ENCODE peak calls at places on chromosomes 16 and 17, in four cellular contexts. K is MG63, E is fibroblast of lung, T is adrenal gland. B is an unnamed sample.
A peak's percentile ranks its signal among the peaks of the same experiment; 100 is the strongest.

GRCh38 chr17:79192503-79193500 is 118.2 kb downstream of the ENGASE start:
- DNase-seq in K (peak; percentile 42), E (peak; percentile 12), T (peak; percentile 28), B (no peak)

GRCh38 chr16:82241469-82242052 is 71.5 kb upstream of the MPHOSPH6 start:
- DNase-seq in K (no peak), E (no peak), T (no peak), B (no peak)

GRCh38 chr16:57358527-57359095 is at the start of gene CCL22:
- DNase-seq in K (no peak), E (no peak), T (no peak), B (no peak)

GRCh38 chr16:30535777-30536190 is 1.1 kb upstream of the ZNF747 start:
- DNase-seq in K (peak; percentile 84), E (peak; percentile 80), T (peak; percentile 77), B (peak; percentile 57)

GRCh38 chr17:52170963-52171572 is 12.6 kb upstream of the CA10 start:
- DNase-seq in K (peak; percentile 30), E (no peak), T (peak; percentile 41), B (peak; percentile 75)

GRCh38 chr17:29442451-29442850 is 52.3 kb downstream of the TAOK1 start:
- DNase-seq in K (no peak), E (no peak), T (no peak), B (no peak)

GRCh38 chr16:78729687-78730086 is 630.2 kb downstream of the WWOX start:
- DNase-seq in K (no peak), E (peak; percentile 20), T (no peak), B (no peak)

GRCh38 chr16:53773150-53773846 is 69.3 kb downstream of the FTO start:
- DNase-seq in K (peak; percentile 72), E (peak; percentile 80), T (peak; percentile 53), B (peak; percentile 46)

GRCh38 chr16:29743827-29744531 is 1.8 kb downstream of the C16orf54 start:
- DNase-seq in K (no peak), E (no peak), T (no peak), B (no peak)

GRCh38 chr17:43878260-43879082 is 28.9 kb downstream of the MPP2 start:
- DNase-seq in K (peak; percentile 85), E (peak; percentile 87), T (peak; percentile 82), B (peak; percentile 79)

GRCh38 chr16:27311897-27312303 is 1.9 kb upstream of the IL4R start:
- DNase-seq in K (no peak), E (no peak), T (no peak), B (no peak)

GRCh38 chr17:82297280-82297803 is 20.1 kb downstream of the CD7 start:
- DNase-seq in K (peak; percentile 76), E (peak; percentile 93), T (peak; percentile 92), B (peak; percentile 65)

GRCh38 chr17:77886387-77886728 is 72.1 kb upstream of the TNRC6C start:
- DNase-seq in K (no peak), E (no peak), T (no peak), B (no peak)

GRCh38 chr16:27639588-27640276 is 89.8 kb downstream of the KATNIP start:
- DNase-seq in K (peak; percentile 24), E (peak; percentile 67), T (peak; percentile 26), B (peak; percentile 59)

GRCh38 chr17:75720656-75721462 is at the start of gene ITGB4:
- DNase-seq in K (no peak), E (no peak), T (no peak), B (no peak)

GRCh38 chr16:31484491-31485171 is 1.7 kb downstream of the SLC5A2 start:
- DNase-seq in K (no peak), E (no peak), T (no peak), B (no peak)

GRCh38 chr16:78816499-78817441 is 717.3 kb downstream of the WWOX start:
- DNase-seq in K (peak; percentile 56), E (peak; percentile 14), T (no peak), B (no peak)

GRCh38 chr16:23182675-23183485 is at the start of gene SCNN1G:
- DNase-seq in K (no peak), E (no peak), T (no peak), B (no peak)

GRCh38 chr16:12143776-12144175 is 167.2 kb downstream of the SNX29 start:
- DNase-seq in K (no peak), E (no peak), T (no peak), B (no peak)

GRCh38 chr16:81818514-81819304 is 39.6 kb downstream of the PLCG2 start:
- DNase-seq in K (no peak), E (no peak), T (no peak), B (no peak)

GRCh38 chr16:8397223-8397622 is 193.1 kb downstream of the TMEM114 start:
- DNase-seq in K (no peak), E (no peak), T (no peak), B (no peak)

GRCh38 chr17:28906276-28907051 is 3.6 kb upstream of the DHRS13 start:
- DNase-seq in K (no peak), E (no peak), T (no peak), B (peak; percentile 23)

GRCh38 chr17:37066322-37066905 is 117.7 kb downstream of the AATF start:
- DNase-seq in K (no peak), E (no peak), T (no peak), B (no peak)

GRCh38 chr16:24282129-24282528 is 26.0 kb downstream of the CACNG3 start:
- DNase-seq in K (no peak), E (no peak), T (no peak), B (no peak)

GRCh38 chr16:30901201-30902069 is 5.0 kb downstream of the CTF1 start:
- DNase-seq in K (no peak), E (no peak), T (no peak), B (no peak)

GRCh38 chr16:9072806-9073341 is 18.6 kb upstream of the HAPSTR1 start:
- DNase-seq in K (peak; percentile 51), E (peak; percentile 95), T (no peak), B (no peak)

GRCh38 chr16:79847569-79847968 is 247.0 kb upstream of the MAF start:
- DNase-seq in K (no peak), E (no peak), T (no peak), B (no peak)

GRCh38 chr16:22813946-22814325 is at the start of gene HS3ST2:
- DNase-seq in K (peak; percentile 30), E (no peak), T (peak; percentile 31), B (peak; percentile 89)

GRCh38 chr17:50686494-50687199 is 21.1 kb downstream of the ANKRD40 start:
- DNase-seq in K (peak; percentile 95), E (peak; percentile 69), T (peak; percentile 95), B (peak; percentile 15)

GRCh38 chr17:33049781-33050414 is 58.3 kb downstream of the SPACA3 start:
- DNase-seq in K (peak; percentile 19), E (peak; percentile 57), T (peak; percentile 73), B (peak; percentile 63)

GRCh38 chr17:81445642-81446500 is 50.6 kb downstream of the BAHCC1 start:
- DNase-seq in K (no peak), E (peak; percentile 12), T (no peak), B (no peak)

GRCh38 chr16:24850289-24850931 is 4.6 kb downstream of the SLC5A11 start:
- DNase-seq in K (peak; percentile 28), E (peak; percentile 31), T (no peak), B (no peak)

GRCh38 chr17:73521376-73521775 is 122.9 kb downstream of the SDK2 start:
- DNase-seq in K (no peak), E (no peak), T (no peak), B (no peak)

GRCh38 chr16:15907863-15908478 is 19.6 kb upstream of the CEP20 start:
- DNase-seq in K (peak; percentile 50), E (no peak), T (peak; percentile 56), B (peak; percentile 74)

GRCh38 chr16:66751135-66751991 is at the start of gene DYNC1LI2:
- DNase-seq in K (peak; percentile 66), E (peak; percentile 70), T (peak; percentile 76), B (peak; percentile 87)

GRCh38 chr17:1438593-1439083 is 17.4 kb downstream of the CRK start:
- DNase-seq in K (no peak), E (peak; percentile 64), T (peak; percentile 56), B (no peak)

GRCh38 chr17:48465884-48466283 is 35.9 kb upstream of the SKAP1 start:
- DNase-seq in K (no peak), E (no peak), T (no peak), B (no peak)

GRCh38 chr17:17141860-17142552 is 64.1 kb downstream of the PLD6 start:
- DNase-seq in K (no peak), E (peak; percentile 56), T (peak; percentile 65), B (peak; percentile 45)

GRCh38 chr16:44655-45054 is 8.8 kb downstream of the POLR3K start:
- DNase-seq in K (no peak), E (no peak), T (no peak), B (no peak)

GRCh38 chr17:45364531-45365390 is 47.9 kb upstream of the MAP3K14 start:
- DNase-seq in K (no peak), E (no peak), T (no peak), B (peak; percentile 57)

GRCh38 chr16:89200124-89200849 is at the start of gene SLC22A31:
- DNase-seq in K (no peak), E (no peak), T (no peak), B (no peak)
- H3K4me3 ChIP-seq in K (peak within 1 kb of the TSS; percentile 21), E (no peak within 1 kb of the TSS), T (no peak within 1 kb of the TSS), B (no peak within 1 kb of the TSS)

DNA sequence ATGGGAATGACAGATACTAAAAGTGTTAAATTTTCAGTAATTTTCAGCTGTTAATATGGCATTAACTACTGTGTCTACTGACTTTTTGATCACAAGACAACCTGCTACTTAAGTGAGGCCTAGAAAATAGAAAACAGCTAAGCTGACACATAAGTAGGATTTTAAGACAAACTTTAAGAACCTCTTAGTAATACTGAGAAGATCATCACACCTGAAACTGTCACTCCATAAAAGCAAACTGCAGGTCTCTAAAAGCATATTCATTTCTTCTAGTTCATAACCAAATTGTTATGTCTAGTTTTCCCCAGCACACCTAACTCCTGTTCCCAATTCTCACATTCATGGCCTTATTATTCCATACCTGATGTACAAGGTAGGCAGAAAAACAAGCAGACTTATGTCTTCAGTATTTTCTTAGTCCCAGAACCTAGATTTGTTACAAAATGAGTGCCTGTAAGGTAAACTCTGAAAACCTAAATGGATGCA is 8.0 kb downstream of the SRSF1 start:
- DNase-seq in K (no peak), E (no peak), T (no peak), B (no peak)
- H3K36me3 ChIP-seq in K (peaks cover 79% of the 10 kb centered on the region), E (peaks cover 5% of the 10 kb centered on the region), T (peaks cover 50% of the 10 kb centered on the region), B (peaks cover 65% of the 10 kb centered on the region)

GRCh38 chr16:72437891-72438290 is 265.9 kb upstream of the PMFBP1 start:
- DNase-seq in K (no peak), E (no peak), T (no peak), B (no peak)

GRCh38 chr16:72429566-72430160 is 257.7 kb upstream of the PMFBP1 start:
- DNase-seq in K (no peak), E (no peak), T (no peak), B (no peak)

GRCh38 chr16:72428611-72429376 is 256.8 kb upstream of the PMFBP1 start:
- DNase-seq in K (no peak), E (no peak), T (no peak), B (no peak)

GRCh38 chr16:72434159-72434558 is 262.2 kb upstream of the PMFBP1 start:
- DNase-seq in K (no peak), E (peak; percentile 71), T (no peak), B (no peak)
- H3K4me3 ChIP-seq in K (no peak overlapping the region), E (no peak overlapping the region), T (no peak overlapping the region), B (no peak overlapping the region)

GRCh38 chr17:40352779-40353394 is 11.7 kb downstream of the GJD3 start:
- DNase-seq in K (no peak), E (no peak), T (peak; percentile 32), B (no peak)
- H3K36me3 ChIP-seq in K (peaks cover 66% of the 10 kb centered on the region), E (peaks cover 33% of the 10 kb centered on the region), T (peaks cover 46% of the 10 kb centered on the region), B (peaks cover 63% of the 10 kb centered on the region)

B was measured in BE2C.